ENCODE peak calls at places on chromosomes 16 and 17, in nine cellular contexts. A, E, I, O, B, V, P, J and Z are unnamed samples.

GRCh38 chr17:47800686-47801085 is 20.9 kb downstream of the OSBPL7 start:
- DNase-seq in E (no peak), A (no peak), O (no peak), P (no peak), J (no peak), I (no peak), B (no peak), V (no peak), Z (peak; percentile 10)

GRCh38 chr16:12146966-12147365 is 170.4 kb downstream of the SNX29 start:
- DNase-seq in A (no peak), B (no peak), E (no peak), V (no peak), P (no peak), J (no peak), O (no peak), I (no peak), Z (no peak)

GRCh38 chr16:19238386-19238785 is 47.1 kb upstream of the CLEC19A start:
- DNase-seq in A (no peak), B (no peak), V (no peak), P (no peak), E (no peak), J (no peak), I (no peak), O (no peak), Z (no peak)

GRCh38 chr16:85651822-85652430 is 36.8 kb downstream of the GINS2 start:
- DNase-seq in I (no peak), E (no peak), P (no peak), O (no peak), V (no peak), B (no peak), J (peak; percentile 15), A (no peak), Z (no peak)

GRCh38 chr17:40323731-40324650 is 15.0 kb downstream of the RARA start:
- DNase-seq in E (peak; percentile 78), J (peak; percentile 64), P (peak; percentile 82), O (peak; percentile 78), I (no peak), V (no peak), A (no peak), B (peak; percentile 56), Z (no peak)

GRCh38 chr16:46632778-46633733 is 11.9 kb upstream of the SHCBP1 start:
- DNase-seq in J (no peak), B (no peak), E (no peak), O (no peak), V (no peak), P (no peak), A (peak; percentile 33), I (no peak), Z (peak; percentile 80)

GRCh38 chr17:27635275-27635823 is 4.4 kb downstream of the LGALS9 start:
- DNase-seq in E (no peak), B (no peak), J (no peak), O (no peak), V (no peak), A (no peak), P (no peak), I (no peak), Z (no peak)

GRCh38 chr17:65064452-65065019 is 8.0 kb upstream of the GNA13 start:
- DNase-seq in E (no peak), P (peak; percentile 57), B (no peak), J (no peak), V (peak; percentile 73), A (no peak), O (no peak), I (no peak), Z (no peak)

GRCh38 chr17:54900457-54901229 is at the start of gene TOM1L1:
- DNase-seq in E (peak; percentile 20), P (peak; percentile 48), A (peak; percentile 82), B (peak; percentile 12), O (no peak), I (peak; percentile 24), V (peak; percentile 58), J (peak; percentile 75), Z (peak; percentile 81)

GRCh38 chr17:72516772-72517399 is 396.1 kb downstream of the SOX9 start:
- DNase-seq in A (peak; percentile 25), I (no peak), O (no peak), V (no peak), P (peak; percentile 36), E (no peak), J (peak; percentile 31), B (no peak), Z (no peak)

GRCh38 chr16:81940781-81941560 is 70.3 kb downstream of the SDR42E1 start:
- DNase-seq in P (peak; percentile 67), V (peak; percentile 67), J (no peak), I (no peak), O (no peak), A (no peak), B (no peak), E (no peak), Z (no peak)

GRCh38 chr17:81991684-81992513 is 14.5 kb downstream of the ASPSCR1 start:
- DNase-seq in V (peak; percentile 71), P (peak; percentile 22), O (no peak), E (no peak), J (peak; percentile 76), I (no peak), A (peak; percentile 75), B (no peak), Z (peak; percentile 52)

GRCh38 chr16:67544329-67544841 is 15.8 kb downstream of the RIPOR1 start:
- DNase-seq in E (no peak), J (no peak), I (no peak), A (no peak), B (no peak), P (no peak), V (no peak), O (no peak), Z (no peak)

GRCh38 chr17:56815711-56816110 is 18.0 kb downstream of the C17orf67 start:
- DNase-seq in A (no peak), J (no peak), B (no peak), V (peak; percentile 77), O (no peak), P (peak; percentile 45), E (no peak), I (no peak), Z (no peak)

GRCh38 chr16:84607694-84608093 is 10.2 kb downstream of the COTL1 start:
- DNase-seq in O (peak; percentile 30), J (no peak), B (peak; percentile 49), E (no peak), V (no peak), A (no peak), I (no peak), P (no peak), Z (no peak)

GRCh38 chr16:19810817-19811731 is 73.6 kb downstream of the GPRC5B start:
- DNase-seq in B (no peak), A (no peak), P (peak; percentile 77), J (no peak), E (no peak), O (no peak), I (no peak), V (peak; percentile 67), Z (no peak)

GRCh38 chr16:15690296-15690695 is 40.3 kb downstream of the NDE1 start:
- DNase-seq in J (no peak), I (no peak), O (no peak), V (peak; percentile 61), A (no peak), B (no peak), P (peak; percentile 37), E (no peak), Z (no peak)

GRCh38 chr17:82592751-82593589 is 55.3 kb downstream of the WDR45B start:
- DNase-seq in E (peak; percentile 43), O (peak; percentile 55), P (peak; percentile 82), J (peak; percentile 52), V (peak; percentile 84), I (peak; percentile 26), B (peak; percentile 80), A (peak; percentile 41), Z (peak; percentile 51)

GRCh38 chr17:77786740-77787505 is 171.6 kb upstream of the TNRC6C start:
- DNase-seq in V (no peak), E (no peak), J (no peak), P (no peak), A (peak; percentile 46), O (no peak), B (no peak), I (no peak), Z (peak; percentile 61)

GRCh38 chr17:77002103-77003045 is 134.2 kb downstream of the MGAT5B start:
- DNase-seq in I (no peak), O (no peak), V (peak; percentile 30), P (peak; percentile 69), A (no peak), B (no peak), E (no peak), J (no peak), Z (no peak)

GRCh38 chr17:73798111-73798748 is 154.0 kb upstream of the SDK2 start:
- DNase-seq in P (peak; percentile 100), V (peak; percentile 26), I (no peak), A (no peak), E (no peak), J (no peak), B (no peak), O (no peak), Z (no peak)

GRCh38 chr17:75892556-75893224 is 4.1 kb downstream of the TRIM65 start:
- DNase-seq in B (no peak), E (no peak), J (no peak), O (no peak), A (no peak), V (no peak), I (no peak), P (no peak), Z (no peak)

GRCh38 chr16:17367932-17368331 is 102.8 kb downstream of the XYLT1 start:
- DNase-seq in J (no peak), E (no peak), O (no peak), V (peak; percentile 63), I (no peak), B (no peak), P (peak; percentile 79), A (peak; percentile 33), Z (peak; percentile 82)

GRCh38 chr16:6124136-6124535 is 1026.5 kb upstream of the EEF2KMT start:
- DNase-seq in J (no peak), O (no peak), V (no peak), B (no peak), A (no peak), I (no peak), P (no peak), E (no peak), Z (no peak)